ENCODE peak calls at places on chromosomes 13 and 19, in five cellular contexts. Q, V, U, N and O are unnamed samples.

GRCh38 chr13:67408823-67409222 is 178.7 kb upstream of the PCDH9 start:
- DNase-seq in Q (no peak), V (no peak), U (no peak), N (no peak), O (no peak)

GRCh38 chr13:50700664-50701266 is 142.7 kb downstream of the DLEU7 start:
- DNase-seq in Q (no peak), V (no peak), U (no peak), N (no peak), O (no peak)

GRCh38 chr13:45367358-45367757 is 26.4 kb upstream of the TPT1 start:
- DNase-seq in Q (no peak), V (peak), U (peak), N (peak), O (no peak)

GRCh38 chr19:17841810-17842662 is 5.7 kb downstream of the JAK3 start:
- DNase-seq in Q (peak), V (peak), U (peak), N (peak), O (peak)

GRCh38 chr19:6616011-6616410 is 25.1 kb upstream of the CD70 start:
- DNase-seq in Q (no peak), V (no peak), U (no peak), N (no peak), O (no peak)

GRCh38 chr19:7507884-7508283 is 8.0 kb upstream of the ZNF358 start:
- DNase-seq in Q (no peak), V (peak), U (peak), N (peak), O (peak)

GRCh38 chr19:45873219-45873772 is 9.2 kb downstream of the FOXA3 start:
- DNase-seq in Q (no peak), V (no peak), U (no peak), N (no peak), O (no peak)

GRCh38 chr19:10544242-10544752 is 593 bp downstream of the ATG4D start:
- DNase-seq in Q (peak), V (no peak), U (peak), N (no peak), O (no peak)

GRCh38 chr13:70391678-70392077 is 283.4 kb upstream of the KLHL1 start:
- DNase-seq in Q (no peak), V (no peak), U (no peak), N (no peak), O (no peak)

GRCh38 chr19:3132971-3133792 is 2.7 kb upstream of the GNA15 start:
- DNase-seq in Q (no peak), V (no peak), U (no peak), N (peak), O (no peak)

GRCh38 chr13:49320975-49321374 is 73.2 kb downstream of the CDADC1 start:
- DNase-seq in Q (no peak), V (no peak), U (no peak), N (no peak), O (no peak)

GRCh38 chr19:47357788-47358680 is 8.9 kb downstream of the DHX34 start:
- DNase-seq in Q (no peak), V (no peak), U (peak), N (peak), O (no peak)

GRCh38 chr13:110503979-110504499 is 57.5 kb downstream of the RAB20 start:
- DNase-seq in Q (no peak), V (no peak), U (no peak), N (no peak), O (no peak)

GRCh38 chr13:85314686-85315085 is 484.5 kb downstream of the SLITRK6 start:
- DNase-seq in Q (no peak), V (no peak), U (no peak), N (no peak), O (no peak)

GRCh38 chr19:1027953-1028902 is 1.8 kb downstream of the CNN2 start:
- DNase-seq in Q (peak), V (peak), U (peak), N (peak), O (no peak)

GRCh38 chr19:8654591-8655339 is 24.3 kb downstream of the NFILZ start:
- DNase-seq in Q (no peak), V (peak), U (peak), N (no peak), O (no peak)

GRCh38 chr13:66673401-66673800 is 556.7 kb downstream of the PCDH9 start:
- DNase-seq in Q (no peak), V (no peak), U (no peak), N (peak), O (no peak)

GRCh38 chr13:20136781-20137703 is 23.8 kb downstream of the GJA3 start:
- DNase-seq in Q (no peak), V (no peak), U (no peak), N (no peak), O (no peak)

GRCh38 chr13:108003626-108004025 is 211.7 kb downstream of the LIG4 start:
- DNase-seq in Q (no peak), V (no peak), U (no peak), N (no peak), O (no peak)

GRCh38 chr19:1929051-1929742 is 11.8 kb upstream of the CSNK1G2 start:
- DNase-seq in Q (peak), V (peak), U (peak), N (peak), O (peak)

GRCh38 chr13:74452881-74453280 is 318.7 kb upstream of the KLF12 start:
- DNase-seq in Q (no peak), V (no peak), U (no peak), N (no peak), O (no peak)

GRCh38 chr13:113448885-113449692 is 4.2 kb downstream of the ADPRHL1 start:
- DNase-seq in Q (peak), V (no peak), U (peak), N (no peak), O (no peak)

GRCh38 chr19:33403221-33403972 is 29.9 kb downstream of the CEBPG start:
- DNase-seq in Q (no peak), V (no peak), U (no peak), N (no peak), O (no peak)

GRCh38 chr19:22052644-22053013 is 345 bp downstream of the ZNF257 start:
- DNase-seq in Q (no peak), V (no peak), U (peak), N (no peak), O (no peak)

GRCh38 chr19:1155352-1156304 is 18.4 kb downstream of the SBNO2 start:
- DNase-seq in Q (no peak), V (no peak), U (no peak), N (no peak), O (no peak)

GRCh38 chr13:111177081-111177711 is 62.1 kb downstream of the ARHGEF7 start:
- DNase-seq in Q (peak), V (peak), U (no peak), N (peak), O (peak)

GRCh38 chr19:34317311-34317927 is 47.6 kb upstream of the GPI start:
- DNase-seq in Q (peak), V (peak), U (no peak), N (no peak), O (no peak)

GRCh38 chr19:40519352-40520322 is 52.8 kb downstream of the SPTBN4 start:
- DNase-seq in Q (no peak), V (no peak), U (no peak), N (peak), O (no peak)

GRCh38 chr13:109160357-109160756 is 530.9 kb downstream of the MYO16 start:
- DNase-seq in Q (no peak), V (no peak), U (peak), N (no peak), O (no peak)

GRCh38 chr13:109163052-109163413 is 533.6 kb downstream of the MYO16 start:
- DNase-seq in Q (no peak), V (no peak), U (peak), N (no peak), O (no peak)

GRCh38 chr13:109159650-109160309 is 530.4 kb downstream of the MYO16 start:
- DNase-seq in Q (no peak), V (no peak), U (peak), N (no peak), O (no peak)

GRCh38 chr13:109160887-109161669 is 531.7 kb downstream of the MYO16 start:
- DNase-seq in Q (no peak), V (no peak), U (peak), N (no peak), O (no peak)

GRCh38 chr13:109162248-109163051 is 533.0 kb downstream of the MYO16 start:
- DNase-seq in Q (no peak), V (no peak), U (peak), N (no peak), O (no peak)
- H3K27ac ChIP-seq in Q (no peak), V (no peak), U (peak), N (no peak), O (no peak)

DNA sequence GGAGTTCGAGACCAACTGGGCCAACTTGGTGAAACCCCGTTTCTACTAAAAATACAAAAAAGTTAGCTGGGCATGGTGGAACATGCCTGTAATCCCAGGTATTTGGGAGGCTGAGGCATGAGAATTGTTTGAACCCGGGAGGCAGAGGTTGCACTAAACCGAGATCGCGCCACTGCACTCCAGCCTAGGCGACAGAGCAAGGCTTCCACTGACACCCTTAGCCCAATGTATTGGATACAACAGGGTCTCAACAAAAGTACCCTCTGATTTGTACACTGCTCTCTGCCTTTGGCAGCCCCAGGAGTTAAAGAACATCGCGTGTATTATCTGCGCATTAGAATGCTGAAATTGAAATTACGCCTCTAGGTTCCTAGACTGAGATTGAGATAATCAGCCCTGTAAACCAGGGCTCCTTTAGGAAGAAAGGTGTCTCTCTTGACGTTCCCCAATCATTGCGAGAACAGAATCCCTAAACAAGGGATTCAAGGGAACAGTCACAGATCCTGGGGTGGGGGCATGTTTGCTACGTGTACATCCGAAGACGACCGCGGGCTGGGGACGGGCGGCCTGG is 21.9 kb downstream of the IPO5 start:
- DNase-seq in Q (no peak), V (no peak), U (no peak), N (no peak), O (no peak)
- H3K27ac ChIP-seq in Q (peak), V (peak), U (no peak), N (peak), O (no peak)

DNA sequence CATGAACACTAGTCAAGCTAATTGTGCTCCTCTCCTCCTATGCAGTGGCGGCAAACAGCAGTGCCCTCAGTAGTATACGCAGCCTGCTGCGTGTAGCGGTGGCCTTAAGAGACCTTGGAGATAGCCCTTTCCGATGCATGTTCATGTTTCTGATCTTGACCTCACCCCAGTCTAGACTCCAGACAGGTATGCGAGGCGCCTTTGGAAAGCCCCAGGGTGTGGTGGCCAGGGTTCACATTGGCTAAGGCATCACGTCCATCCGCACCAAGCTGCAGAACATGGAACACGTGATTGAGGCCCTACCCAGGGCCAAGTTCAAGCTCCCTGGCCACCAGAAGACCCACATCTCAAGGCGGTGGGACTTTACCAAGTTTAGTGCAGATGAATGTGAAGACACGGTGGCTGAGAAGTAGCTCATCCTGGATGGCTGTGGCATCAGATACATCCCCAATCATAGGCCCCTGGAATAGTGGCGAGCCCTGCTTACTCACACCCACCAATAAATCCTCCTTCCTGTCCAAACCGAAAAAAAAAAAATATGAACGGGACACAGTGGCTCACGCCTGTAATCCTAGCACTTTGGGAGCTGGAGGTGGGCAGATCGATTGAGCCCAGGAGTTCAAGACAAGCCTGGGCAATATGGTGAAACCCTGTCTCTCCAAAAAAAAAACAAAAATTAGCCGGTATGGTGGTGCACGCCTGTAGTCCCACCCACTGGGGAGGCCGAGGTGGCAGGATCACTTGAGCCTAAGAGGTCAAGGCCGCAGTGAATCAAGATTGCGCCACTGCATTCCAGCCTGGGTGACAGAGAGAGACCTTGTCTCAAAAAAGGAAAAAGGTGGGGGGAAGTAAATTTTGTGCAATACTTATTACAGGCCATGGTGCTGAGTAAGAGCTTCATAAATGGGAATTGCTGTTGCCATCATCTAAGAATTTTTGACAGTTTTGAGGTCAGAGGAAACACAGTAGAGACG is 12.4 kb upstream of the CBLC start:
- DNase-seq in Q (no peak), V (no peak), U (no peak), N (no peak), O (no peak)
- H3K27ac ChIP-seq in Q (no peak), V (no peak), U (no peak), N (no peak), O (no peak)

DNA sequence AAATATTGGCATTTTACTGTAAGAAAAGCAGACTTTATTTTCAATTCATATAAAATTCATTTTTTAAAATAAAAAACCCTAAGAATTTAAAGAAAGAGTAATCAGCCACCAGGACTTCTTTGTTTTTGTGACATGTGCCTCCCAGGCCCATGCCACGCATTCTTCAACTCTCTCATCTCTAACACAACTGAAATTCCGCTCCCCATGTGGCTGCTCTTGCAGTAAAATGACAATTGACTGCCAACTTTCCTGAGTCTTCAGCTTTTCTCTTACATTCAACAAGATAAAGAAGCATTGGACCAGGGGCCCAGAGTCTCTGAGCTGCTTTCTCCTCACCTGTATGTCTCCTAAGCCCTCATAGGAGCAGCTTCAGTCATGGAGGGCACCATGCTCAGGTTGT is 372.1 kb downstream of the UQCRFS1 start:
- DNase-seq in Q (no peak), V (no peak), U (no peak), N (no peak), O (no peak)
- H3K27ac ChIP-seq in Q (no peak), V (no peak), U (no peak), N (no peak), O (no peak)

DNA sequence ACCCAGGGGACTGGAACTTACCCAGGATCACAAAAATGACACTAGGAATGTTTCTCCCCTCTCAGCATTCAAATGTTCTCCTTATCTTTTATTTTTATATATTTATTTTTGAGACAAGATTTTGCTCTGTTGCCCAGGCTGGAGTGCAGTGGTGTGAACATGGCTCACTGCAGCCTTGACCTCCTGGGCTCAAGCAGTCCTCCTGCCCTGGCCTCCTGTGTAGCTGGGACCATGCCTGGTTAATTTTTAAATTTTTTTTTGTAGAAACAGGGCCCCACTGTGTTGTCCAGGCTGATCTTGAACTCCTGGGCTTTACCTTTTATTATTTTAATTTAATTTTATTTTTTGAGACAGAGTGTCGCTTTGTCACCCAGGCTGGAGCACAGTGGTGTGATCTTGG is 108.2 kb downstream of the PCCA start:
- DNase-seq in Q (no peak), V (no peak), U (no peak), N (no peak), O (no peak)
- H3K27ac ChIP-seq in Q (no peak), V (no peak), U (no peak), N (no peak), O (no peak)

DNA sequence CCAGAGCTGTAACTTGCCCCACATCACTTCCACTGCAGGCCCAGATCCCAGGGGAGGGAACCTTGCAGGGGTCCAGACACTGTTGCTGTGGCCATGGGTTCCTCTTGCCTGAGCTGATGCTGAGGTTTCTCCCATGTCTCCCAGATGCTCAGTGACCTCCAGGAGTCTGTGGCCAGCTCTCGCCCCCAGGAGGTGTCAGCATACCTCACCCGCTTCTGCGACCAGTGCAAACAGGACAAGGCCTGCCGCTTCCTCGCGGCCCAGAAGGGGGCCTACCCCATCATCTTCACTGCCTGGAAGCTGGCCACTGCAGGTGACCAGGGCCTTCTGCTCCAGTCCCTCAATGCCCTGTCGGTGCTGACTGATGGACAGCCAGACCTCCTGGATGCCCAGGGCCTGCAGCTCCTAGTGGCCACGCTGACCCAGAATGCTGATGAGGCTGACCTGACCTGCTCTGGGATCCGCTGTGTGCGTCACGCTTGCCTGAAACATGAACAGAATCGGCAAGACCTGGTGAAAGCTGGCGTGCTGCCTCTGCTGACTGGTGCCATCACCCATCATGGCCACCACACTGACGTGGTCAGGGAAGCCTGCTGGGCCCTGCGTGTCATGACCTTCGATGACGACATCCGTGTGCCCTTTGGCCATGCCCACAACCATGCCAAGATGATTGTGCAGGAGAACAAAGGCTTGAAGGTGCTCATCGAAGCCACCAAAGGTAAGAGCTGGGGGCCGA is 12.1 kb upstream of the SLC25A42 start:
- DNase-seq in Q (no peak), V (no peak), U (no peak), N (no peak), O (no peak)
- H3K27ac ChIP-seq in Q (no peak), V (no peak), U (no peak), N (no peak), O (no peak)